ENCODE peak calls at places on chromosomes 3 and 15, in nine cellular contexts. N, K, S, Z, L, D, W, P and Q are unnamed samples.

GRCh38 chr15:40289140-40289775 is 6.4 kb upstream of the ANKRD63 start:
- DNase-seq in N (peak), K (no peak), S (no peak), Z (no peak), L (no peak), D (no peak), W (no peak), P (no peak), Q (no peak)

GRCh38 chr3:168249048-168249538 is 153.4 kb upstream of the GOLIM4 start:
- DNase-seq in N (no peak), K (peak), S (no peak), Z (no peak), L (no peak), D (no peak), W (no peak), P (peak), Q (no peak)

GRCh38 chr3:67744699-67745098 is 90.3 kb upstream of the SUCLG2 start:
- DNase-seq in N (no peak), K (no peak), S (no peak), Z (no peak), L (no peak), D (no peak), W (no peak), P (no peak), Q (no peak)

GRCh38 chr15:59946084-59946483 is 58.0 kb upstream of the FOXB1 start:
- DNase-seq in N (no peak), K (no peak), S (no peak), Z (no peak), L (no peak), D (no peak), W (no peak), P (no peak), Q (no peak)

GRCh38 chr3:53949541-53949940 is 57.9 kb upstream of the SELENOK start:
- DNase-seq in N (no peak), K (no peak), S (no peak), Z (no peak), L (no peak), D (no peak), W (no peak), P (no peak), Q (no peak)

GRCh38 chr3:109178701-109179100 is 42.2 kb downstream of the C3orf85 start:
- DNase-seq in N (no peak), K (no peak), S (no peak), Z (no peak), L (no peak), D (no peak), W (no peak), P (no peak), Q (no peak)

GRCh38 chr3:97970929-97971460 is 1.2 kb downstream of the RIOX2 start:
- DNase-seq in N (no peak), K (no peak), S (no peak), Z (no peak), L (no peak), D (no peak), W (no peak), P (no peak), Q (no peak)

GRCh38 chr3:66039590-66039887 is 821 bp upstream of the MAGI1 start:
- DNase-seq in N (peak), K (peak), S (peak), Z (peak), L (no peak), D (no peak), W (peak), P (peak), Q (peak)

GRCh38 chr15:80404719-80405553 is 754 bp downstream of the ARNT2 start:
- DNase-seq in N (peak), K (peak), S (peak), Z (peak), L (peak), D (no peak), W (no peak), P (peak), Q (peak)

GRCh38 chr3:129560931-129561594 is 18.1 kb downstream of the H1-8 start:
- DNase-seq in N (peak), K (peak), S (peak), Z (peak), L (no peak), D (no peak), W (no peak), P (no peak), Q (no peak)

GRCh38 chr3:76735153-76735552 is 304.7 kb upstream of the ROBO2 start:
- DNase-seq in N (no peak), K (no peak), S (no peak), Z (no peak), L (no peak), D (no peak), W (no peak), P (no peak), Q (no peak)

GRCh38 chr3:155332668-155333160 is 39.2 kb upstream of the STRIT1 start:
- DNase-seq in N (no peak), K (peak), S (no peak), Z (no peak), L (no peak), D (no peak), W (no peak), P (no peak), Q (no peak)

GRCh38 chr3:64730651-64731050 is 42.9 kb upstream of the ADAMTS9 start:
- DNase-seq in N (no peak), K (no peak), S (peak), Z (no peak), L (no peak), D (no peak), W (no peak), P (no peak), Q (no peak)

GRCh38 chr3:143288944-143289343 is 169.4 kb downstream of the CHST2 start:
- DNase-seq in N (no peak), K (no peak), S (no peak), Z (no peak), L (no peak), D (no peak), W (no peak), P (no peak), Q (no peak)

GRCh38 chr15:29522373-29523276 is 253.0 kb upstream of the NSMCE3 start:
- DNase-seq in N (no peak), K (no peak), S (no peak), Z (no peak), L (no peak), D (no peak), W (no peak), P (peak), Q (no peak)

GRCh38 chr3:97952280-97952679 is 20.0 kb downstream of the RIOX2 start:
- DNase-seq in N (peak), K (no peak), S (peak), Z (peak), L (no peak), D (no peak), W (no peak), P (no peak), Q (no peak)

GRCh38 chr3:193129607-193130006 is 111.4 kb upstream of the PLAAT1 start:
- DNase-seq in N (no peak), K (no peak), S (no peak), Z (no peak), L (no peak), D (no peak), W (no peak), P (no peak), Q (peak)

GRCh38 chr15:64697911-64698369 is 77.4 kb downstream of the RBPMS2 start:
- DNase-seq in N (no peak), K (peak), S (no peak), Z (no peak), L (no peak), D (no peak), W (no peak), P (no peak), Q (no peak)

GRCh38 chr15:80873568-80873967 is 94.4 kb downstream of the CEMIP start:
- DNase-seq in N (no peak), K (no peak), S (no peak), Z (no peak), L (no peak), D (no peak), W (no peak), P (no peak), Q (no peak)

GRCh38 chr3:65439641-65440040 is 599.1 kb downstream of the MAGI1 start:
- DNase-seq in N (no peak), K (peak), S (no peak), Z (no peak), L (peak), D (no peak), W (peak), P (peak), Q (peak)

GRCh38 chr15:63655683-63656372 is 58.6 kb downstream of the FBXL22 start:
- DNase-seq in N (no peak), K (no peak), S (no peak), Z (no peak), L (no peak), D (no peak), W (no peak), P (no peak), Q (no peak)

GRCh38 chr3:137692803-137693431 is 71.2 kb upstream of the SOX14 start:
- DNase-seq in N (no peak), K (no peak), S (no peak), Z (peak), L (peak), D (no peak), W (peak), P (no peak), Q (peak)

GRCh38 chr3:125319765-125320164 is 55.4 kb downstream of the ZNF148 start:
- DNase-seq in N (no peak), K (no peak), S (no peak), Z (no peak), L (no peak), D (no peak), W (no peak), P (no peak), Q (peak)

GRCh38 chr15:61200626-61201025 is 28.5 kb downstream of the RORA start:
- DNase-seq in N (no peak), K (no peak), S (no peak), Z (no peak), L (no peak), D (no peak), W (no peak), P (no peak), Q (no peak)

GRCh38 chr15:101675015-101675414 is 22.8 kb upstream of the TM2D3 start:
- DNase-seq in N (no peak), K (peak), S (no peak), Z (no peak), L (no peak), D (no peak), W (no peak), P (no peak), Q (no peak)

GRCh38 chr3:194218646-194219453 is 82.9 kb downstream of the HES1 start:
- DNase-seq in N (no peak), K (no peak), S (no peak), Z (no peak), L (no peak), D (no peak), W (no peak), P (no peak), Q (no peak)

GRCh38 chr3:184015381-184016019 is 2.2 kb downstream of the ABCC5 start:
- DNase-seq in N (no peak), K (no peak), S (no peak), Z (no peak), L (no peak), D (no peak), W (no peak), P (no peak), Q (no peak)

GRCh38 chr3:12862387-12862786 is 21.0 kb upstream of the RPL32 start:
- DNase-seq in N (no peak), K (no peak), S (no peak), Z (no peak), L (no peak), D (no peak), W (no peak), P (no peak), Q (no peak)
- H3K27ac ChIP-seq in N (no peak), K (no peak), S (no peak), Z (no peak), L (no peak), D (no peak), W (no peak), P (no peak), Q (no peak)

GRCh38 chr3:134360046-134360445 is 14.2 kb downstream of the AMOTL2 start:
- DNase-seq in N (no peak), K (no peak), S (peak), Z (peak), L (no peak), D (no peak), W (no peak), P (no peak), Q (no peak)
- H3K27ac ChIP-seq in N (peak), K (peak), S (peak), Z (peak), L (no peak), D (no peak), W (no peak), P (peak), Q (no peak)

GRCh38 chr15:96325579-96326331 is 4.7 kb upstream of the NR2F2 start:
- DNase-seq in N (no peak), K (peak), S (no peak), Z (no peak), L (no peak), D (no peak), W (no peak), P (no peak), Q (peak)

GRCh38 chr15:96322401-96323249 is 7.9 kb upstream of the NR2F2 start:
- DNase-seq in N (no peak), K (peak), S (peak), Z (no peak), L (peak), D (no peak), W (no peak), P (no peak), Q (peak)

GRCh38 chr15:96324900-96325299 is 5.6 kb upstream of the NR2F2 start:
- DNase-seq in N (no peak), K (peak), S (no peak), Z (no peak), L (no peak), D (no peak), W (no peak), P (no peak), Q (no peak)

GRCh38 chr15:96323250-96324162 is 7.0 kb upstream of the NR2F2 start:
- DNase-seq in N (no peak), K (peak), S (peak), Z (no peak), L (peak), D (no peak), W (no peak), P (no peak), Q (peak)

DNA sequence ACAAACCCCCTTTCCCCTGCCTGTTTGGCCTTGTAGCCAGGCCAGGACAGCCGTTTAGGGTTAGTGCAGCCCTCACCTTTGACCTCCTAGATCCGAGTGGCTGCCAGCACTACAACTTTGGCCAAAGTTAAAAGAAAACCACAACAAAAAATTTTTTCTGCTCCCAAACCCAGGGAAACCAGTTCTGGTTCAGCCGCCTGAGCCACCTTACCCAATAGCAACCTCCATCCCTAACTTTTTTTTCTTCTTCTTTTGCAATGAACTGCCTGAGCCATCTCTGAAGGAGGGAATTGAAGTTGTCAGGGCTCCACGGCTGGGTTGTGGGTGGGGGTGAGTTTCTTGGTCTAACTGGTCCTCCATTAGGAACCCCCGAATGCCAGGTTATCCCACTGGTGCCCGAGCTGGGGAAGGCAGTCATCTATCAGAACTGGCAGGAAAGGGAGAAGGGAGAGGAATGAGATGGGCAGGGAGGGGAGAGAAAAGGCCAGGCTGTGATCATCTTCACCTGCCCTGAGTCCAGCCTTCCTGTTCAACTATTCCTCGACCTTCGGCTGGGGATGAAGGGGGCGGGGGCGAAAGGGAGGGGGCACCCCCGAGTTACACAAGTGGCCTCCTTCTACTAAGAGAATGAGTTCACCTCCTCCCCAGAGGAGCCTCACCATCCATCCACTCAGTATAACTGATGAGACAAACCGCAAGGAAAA is 6.2 kb upstream of the NR2F2 start:
- DNase-seq in N (no peak), K (peak), S (peak), Z (no peak), L (no peak), D (no peak), W (no peak), P (no peak), Q (no peak)
- H3K27ac ChIP-seq in N (peak), K (peak), S (peak), Z (peak), L (peak), D (no peak), W (peak), P (no peak), Q (no peak)

DNA sequence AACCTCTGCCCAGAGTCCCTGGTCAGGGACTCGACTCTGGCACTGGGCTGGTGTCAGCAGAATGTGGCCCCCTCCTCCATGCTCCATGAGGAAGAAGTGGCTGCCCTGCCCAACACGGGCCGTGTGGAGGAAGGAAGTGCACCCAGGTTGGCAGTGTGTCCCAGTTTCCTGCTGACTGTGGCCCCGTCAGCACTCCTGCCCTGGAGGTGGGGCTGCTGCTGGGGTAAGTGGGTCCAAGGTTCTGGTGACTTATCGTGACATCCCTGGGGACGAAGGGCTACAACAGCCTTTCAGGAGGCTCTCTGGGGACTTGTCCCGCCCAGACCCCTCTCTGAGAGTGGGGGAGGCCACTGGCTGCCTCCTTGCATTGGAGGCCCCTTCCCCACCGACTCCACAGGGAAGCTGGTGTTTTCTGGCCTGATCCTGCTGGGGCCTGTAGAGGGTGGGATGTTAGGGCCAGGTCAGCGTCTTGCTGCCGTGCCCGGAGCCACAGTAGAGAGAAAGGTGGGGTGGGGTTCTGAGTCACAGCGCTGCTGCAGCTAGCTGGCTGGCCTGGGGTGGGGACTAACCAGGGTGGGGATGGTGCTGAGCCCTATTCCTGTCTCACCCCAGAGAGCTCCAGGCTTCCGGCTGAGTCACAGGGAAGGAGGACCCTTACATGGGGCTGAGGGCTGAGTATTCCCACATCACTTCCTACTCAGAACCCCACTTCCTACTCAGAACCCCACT is 10.5 kb downstream of the SEMA4B start:
- DNase-seq in N (peak), K (peak), S (peak), Z (no peak), L (no peak), D (no peak), W (peak), P (peak), Q (no peak)
- H3K27ac ChIP-seq in N (no peak), K (no peak), S (peak), Z (no peak), L (no peak), D (no peak), W (no peak), P (peak), Q (no peak)

DNA sequence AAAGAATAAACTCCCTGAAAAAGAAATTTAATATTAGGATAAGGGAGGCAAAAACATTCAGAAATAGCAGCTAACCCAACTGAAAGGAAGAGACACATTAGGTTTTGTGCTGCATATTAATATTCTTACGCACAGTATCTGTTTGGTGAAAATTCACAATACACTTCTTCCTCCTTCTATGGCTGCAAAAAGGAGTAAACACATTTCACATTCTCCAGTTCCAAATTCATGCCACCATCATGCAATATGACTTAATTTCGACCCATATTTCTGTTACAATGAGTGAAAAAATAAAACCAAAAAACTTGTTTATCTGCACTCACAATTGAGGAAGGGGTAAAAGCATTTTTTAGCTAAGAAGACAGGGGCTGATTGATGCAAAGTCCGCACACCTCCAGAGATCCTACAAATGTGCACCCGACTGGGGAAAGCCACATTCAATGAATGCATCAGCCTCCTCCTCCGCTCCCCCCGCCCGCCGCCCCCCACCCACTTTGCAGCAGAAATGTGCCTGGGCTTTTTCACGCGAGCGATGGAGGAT is 1.0 kb downstream of the RFX7 start:
- DNase-seq in N (no peak), K (no peak), S (no peak), Z (no peak), L (peak), D (no peak), W (no peak), P (no peak), Q (no peak)
- H3K27ac ChIP-seq in N (peak), K (no peak), S (no peak), Z (peak), L (peak), D (peak), W (peak), P (peak), Q (peak)

GRCh38 chr3:8458711-8459110 is 42.9 kb upstream of the LMCD1 start:
- DNase-seq in N (no peak), K (peak), S (no peak), Z (no peak), L (no peak), D (no peak), W (no peak), P (no peak), Q (no peak)
- H3K27ac ChIP-seq in N (peak), K (peak), S (no peak), Z (no peak), L (no peak), D (no peak), W (no peak), P (peak), Q (no peak)